ENCODE peak calls at places on chromosomes 6 and 20, in seven cellular contexts. Z is AG10803, X is SK-N-SH, O is breast epithelium, H is Peyer's patch, U is heart right ventricle, J is astrocyte of the spinal cord. C is an unnamed sample.

GRCh38 chr20:59817406-59817805 is 116.0 kb downstream of the SYCP2 start:
- DNase-seq in U (no peak), J (no peak), O (no peak), Z (no peak), X (peak; percentile 6), H (no peak), C (no peak)

GRCh38 chr20:20375862-20376261 is 8.0 kb downstream of the INSM1 start:
- DNase-seq in Z (no peak), X (no peak), J (no peak), O (no peak), H (no peak), U (no peak), C (no peak)

GRCh38 chr6:103872683-103873082 is 987.0 kb downstream of the HACE1 start:
- DNase-seq in Z (no peak), U (no peak), X (peak; percentile 14), H (no peak), O (no peak), J (no peak), C (no peak)

GRCh38 chr20:50054626-50055511 is 58.1 kb downstream of the UBE2V1 start:
- DNase-seq in X (peak; percentile 93), J (peak; percentile 81), Z (peak; percentile 55), U (no peak), O (no peak), H (no peak), C (no peak)

GRCh38 chr20:33709398-33709797 is 10.7 kb downstream of the PXMP4 start:
- DNase-seq in H (no peak), Z (no peak), X (no peak), O (no peak), U (no peak), J (no peak), C (no peak)

GRCh38 chr6:1949533-1949932 is 295.9 kb downstream of the GMDS start:
- DNase-seq in O (no peak), X (no peak), H (no peak), Z (peak; percentile 26), U (no peak), J (no peak), C (no peak)

GRCh38 chr6:105646391-105646867 is 243.5 kb upstream of the PREP start:
- DNase-seq in U (no peak), J (peak; percentile 19), H (peak; percentile 53), X (no peak), Z (peak; percentile 1), O (no peak), C (no peak)

GRCh38 chr20:56779452-56780143 is 150.5 kb downstream of the TFAP2C start:
- DNase-seq in J (no peak), H (no peak), U (no peak), X (no peak), Z (no peak), O (no peak), C (no peak)

GRCh38 chr6:7617954-7618764 is 28.2 kb downstream of the SNRNP48 start:
- DNase-seq in J (peak; percentile 16), O (peak; percentile 96), Z (peak; percentile 93), H (peak; percentile 59), X (no peak), U (peak; percentile 24), C (peak; percentile 89)

GRCh38 chr20:18005990-18006364 is 37.2 kb downstream of the MGME1 start:
- DNase-seq in U (no peak), J (peak; percentile 9), X (no peak), Z (no peak), O (no peak), H (no peak), C (no peak)

GRCh38 chr6:7260291-7261029 is 52.5 kb downstream of the SSR1 start:
- DNase-seq in H (peak; percentile 39), J (no peak), U (no peak), X (no peak), O (no peak), Z (no peak), C (no peak)

GRCh38 chr20:48600470-48600945 is 227.3 kb downstream of the PREX1 start:
- DNase-seq in J (no peak), X (no peak), Z (no peak), O (no peak), H (peak; percentile 29), U (no peak), C (no peak)

GRCh38 chr6:77650098-77650663 is 2.7 kb upstream of the MEI4 start:
- DNase-seq in U (peak; percentile 16), O (no peak), Z (no peak), H (no peak), X (peak; percentile 20), J (peak; percentile 15), C (no peak)

GRCh38 chr6:159916752-159917151 is 26.0 kb downstream of the MAS1 start:
- DNase-seq in H (no peak), Z (no peak), U (no peak), X (peak; percentile 23), O (no peak), J (no peak), C (no peak)

GRCh38 chr6:46014511-46015118 is 1.0 kb downstream of the CLIC5 start:
- DNase-seq in H (peak; percentile 69), O (no peak), X (no peak), U (peak; percentile 48), J (peak; percentile 5), Z (no peak), C (no peak)

GRCh38 chr6:152176219-152176745 is 368.8 kb downstream of the ESR1 start:
- DNase-seq in Z (no peak), J (no peak), U (no peak), X (no peak), H (no peak), O (no peak), C (no peak)

GRCh38 chr6:40822619-40823018 is 216.4 kb downstream of the UNC5CL start:
- DNase-seq in X (no peak), H (no peak), O (no peak), Z (peak; percentile 39), J (no peak), U (no peak), C (peak; percentile 68)

GRCh38 chr6:167485186-167485978 is 160.5 kb downstream of the TTLL2 start:
- DNase-seq in O (no peak), U (peak; percentile 65), Z (no peak), H (peak; percentile 43), J (peak; percentile 32), X (peak; percentile 58), C (no peak)

GRCh38 chr6:139533573-139534471 is 159.4 kb upstream of the CITED2 start:
- DNase-seq in Z (peak; percentile 95), X (no peak), J (peak; percentile 81), O (no peak), H (peak; percentile 84), U (no peak), C (peak; percentile 68)

GRCh38 chr6:56255370-56255769 is 8.0 kb upstream of the COL21A1 start:
- DNase-seq in X (no peak), J (peak; percentile 26), O (no peak), H (no peak), Z (peak; percentile 37), U (no peak), C (no peak)

GRCh38 chr6:35086282-35086632 is 54.9 kb downstream of the TCP11 start:
- DNase-seq in H (peak; percentile 27), O (no peak), X (peak; percentile 16), J (no peak), U (no peak), Z (no peak), C (no peak)

GRCh38 chr6:106098383-106099234 is 12.5 kb downstream of the PRDM1 start:
- DNase-seq in O (no peak), U (peak; percentile 50), Z (peak; percentile 58), J (peak; percentile 73), H (peak; percentile 94), X (no peak), C (peak; percentile 34)

GRCh38 chr6:128403618-128404444 is 116.6 kb downstream of the PTPRK start:
- DNase-seq in X (no peak), H (no peak), O (no peak), U (no peak), Z (no peak), J (no peak), C (no peak)

DNA sequence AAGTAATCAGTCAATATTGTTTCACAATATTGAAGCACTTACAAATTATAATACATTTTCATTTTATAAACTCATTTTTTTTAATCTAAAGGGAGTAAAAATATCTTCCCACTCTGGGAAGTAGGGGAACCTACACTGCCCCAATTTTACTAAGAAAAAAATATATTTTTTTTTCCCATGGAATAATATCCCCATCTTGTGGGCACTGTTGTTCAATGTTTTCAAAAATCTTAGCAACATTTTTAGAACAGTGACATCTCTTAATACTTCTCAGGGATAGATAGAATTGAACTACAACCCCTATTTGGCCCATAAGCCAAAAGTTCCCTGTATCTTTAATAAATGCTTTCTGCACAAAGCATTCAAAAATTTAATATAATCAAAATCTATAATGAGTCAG is 42.9 kb downstream of the ARHGAP18 start:
- DNase-seq in Z (no peak), O (no peak), X (no peak), H (no peak), U (no peak), J (no peak), C (no peak)
- TF ChIP-seq CTCF in Z (peak; percentile 28), O (no peak), X (peak; percentile 52), H (no peak), U (peak; percentile 15), J (no peak), C (peak; percentile 60)

GRCh38 chr20:61659652-61660346 is 405.9 kb downstream of the TAF4 start:
- DNase-seq in Z (no peak), O (no peak), X (no peak), U (no peak), H (no peak), J (no peak), C (no peak)
- TF ChIP-seq CTCF in Z (no peak), O (no peak), X (no peak), U (no peak), H (no peak), J (no peak), C (no peak)

GRCh38 chr6:18081669-18082037 is 40.8 kb downstream of the NHLRC1 start:
- DNase-seq in O (no peak), X (no peak), J (no peak), H (no peak), U (no peak), Z (no peak), C (no peak)

GRCh38 chr6:18078875-18079274 is 43.6 kb downstream of the NHLRC1 start:
- DNase-seq in H (no peak), U (no peak), X (no peak), O (no peak), Z (no peak), J (no peak), C (no peak)

GRCh38 chr6:18076231-18076630 is 46.2 kb downstream of the NHLRC1 start:
- DNase-seq in X (no peak), H (no peak), U (no peak), O (no peak), Z (peak; percentile 94), J (no peak), C (no peak)

GRCh38 chr6:18081025-18081668 is 41.3 kb downstream of the NHLRC1 start:
- DNase-seq in O (no peak), Z (peak; percentile 20), U (no peak), X (no peak), J (no peak), H (no peak), C (no peak)

DNA sequence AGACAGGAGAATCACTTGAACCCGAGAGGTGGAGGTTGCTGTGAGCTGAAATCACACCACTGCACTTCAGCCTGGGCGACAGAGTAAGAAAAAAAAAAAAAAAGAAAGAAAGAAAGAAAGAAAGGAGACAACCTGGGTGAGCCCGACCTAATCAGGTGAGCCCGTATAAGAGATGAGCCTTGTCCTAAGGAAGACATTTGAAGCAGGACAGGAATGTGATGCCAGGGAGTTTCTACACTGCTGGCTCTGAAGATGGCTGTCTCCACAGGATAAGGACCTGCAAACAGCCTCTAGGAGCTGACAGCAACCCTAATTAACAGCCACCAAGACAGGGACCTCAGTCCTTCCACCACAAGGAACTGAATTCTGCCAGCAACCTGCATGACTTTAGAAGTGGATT is 41.9 kb downstream of the NHLRC1 start:
- DNase-seq in U (no peak), H (no peak), J (no peak), O (no peak), X (no peak), Z (no peak), C (no peak)
- TF ChIP-seq CTCF in U (no peak), H (no peak), J (no peak), O (no peak), X (no peak), Z (no peak), C (no peak)

GRCh38 chr6:170277893-170278742 is 12.8 kb downstream of the DLL1 start:
- DNase-seq in U (no peak), O (no peak), J (no peak), X (no peak), H (no peak), Z (no peak), C (no peak)
- TF ChIP-seq CTCF in U (no peak), O (no peak), J (no peak), X (no peak), H (no peak), Z (no peak), C (no peak)

C was measured in HFFc6.